ENCODE peak calls at places on chromosomes 5 and 9, in five cellular contexts. W is ureter, E is RPMI8226, R is LNCaP clone FGC, S is dermis microvascular lymphatic vessel endothelial cell. V is an unnamed sample.

GRCh38 chr9:35683323-35683722 is 6.4 kb downstream of the TPM2 start:
- DNase-seq in W (no peak), E (no peak), R (no peak), S (no peak), V (no peak)

GRCh38 chr5:42516282-42517042 is 93.2 kb downstream of the GHR start:
- DNase-seq in W (no peak), E (no peak), R (peak; percentile 35), S (no peak), V (no peak)

GRCh38 chr5:130912088-130912487 is 253.0 kb downstream of the HINT1 start:
- DNase-seq in W (no peak), E (peak; percentile 5), R (peak; percentile 31), S (no peak), V (no peak)

GRCh38 chr5:143235423-143235822 is 168.1 kb downstream of the NR3C1 start:
- DNase-seq in W (no peak), E (no peak), R (no peak), S (no peak), V (no peak)

GRCh38 chr5:136132087-136132486 is 558 bp upstream of the SMAD5 start:
- DNase-seq in W (no peak), E (no peak), R (no peak), S (no peak), V (no peak)

GRCh38 chr5:140965905-140966292 is 377 bp upstream of the PCDHAC2 start:
- DNase-seq in W (no peak), E (no peak), R (no peak), S (no peak), V (no peak)

GRCh38 chr5:132134384-132134783 is 60.8 kb downstream of the CSF2 start:
- DNase-seq in W (no peak), E (peak; percentile 62), R (no peak), S (peak; percentile 22), V (peak; percentile 28)

GRCh38 chr9:34984049-34984448 is 5.5 kb upstream of the DNAJB5 start:
- DNase-seq in W (no peak), E (peak; percentile 39), R (no peak), S (no peak), V (peak; percentile 56)

GRCh38 chr9:84383178-84383577 is 42.6 kb upstream of the SLC28A3 start:
- DNase-seq in W (no peak), E (no peak), R (no peak), S (no peak), V (no peak)

GRCh38 chr9:90870646-90871326 is 69.2 kb downstream of the SYK start:
- DNase-seq in W (no peak), E (peak; percentile 47), R (peak; percentile 14), S (peak; percentile 29), V (peak; percentile 59)

GRCh38 chr9:121551985-121552753 is 52.5 kb upstream of the GGTA1 start:
- DNase-seq in W (no peak), E (peak; percentile 34), R (no peak), S (no peak), V (no peak)

GRCh38 chr9:25449503-25449902 is 228.7 kb downstream of the TUSC1 start:
- DNase-seq in W (no peak), E (no peak), R (no peak), S (no peak), V (no peak)

GRCh38 chr9:100038472-100038871 is 60.3 kb downstream of the ERP44 start:
- DNase-seq in W (no peak), E (no peak), R (no peak), S (no peak), V (no peak)

GRCh38 chr9:70479880-70480291 is 65.4 kb upstream of the KLF9 start:
- DNase-seq in W (no peak), E (no peak), R (no peak), S (no peak), V (peak; percentile 38)

GRCh38 chr5:137822158-137822764 is 45.4 kb upstream of the MYOT start:
- DNase-seq in W (no peak), E (peak; percentile 23), R (peak; percentile 23), S (peak; percentile 7), V (peak; percentile 60)

GRCh38 chr9:126605792-126606482 is 7.8 kb upstream of the LMX1B start:
- DNase-seq in W (no peak), E (no peak), R (no peak), S (no peak), V (no peak)

GRCh38 chr9:113187935-113188595 is 33.0 kb downstream of the FKBP15 start:
- DNase-seq in W (peak; percentile 54), E (no peak), R (no peak), S (no peak), V (no peak)

GRCh38 chr5:1545798-1546355 is 22.1 kb upstream of the LPCAT1 start:
- DNase-seq in W (peak; percentile 37), E (peak; percentile 62), R (peak; percentile 19), S (no peak), V (no peak)

GRCh38 chr9:95771556-95772280 is 103.8 kb upstream of the ERCC6L2 start:
- DNase-seq in W (peak; percentile 53), E (no peak), R (no peak), S (no peak), V (no peak)